ENCODE peak calls at places on chromosomes 6 and 20, in six cellular contexts. One of them, this sample, is unnamed.
A peak's percentile ranks its signal among the peaks of the same experiment; 100 is the strongest.

GRCh38 chr6:9699890-9700289 is 715.0 kb downstream of the TFAP2A start:
- DNase-seq in psoas muscle: no peak
- DNase-seq in K562: no peak
- DNase-seq in fibroblast of lung: no peak
- DNase-seq in heart right ventricle: no peak
- DNase-seq in HCT116: no peak
- DNase-seq in this sample: no peak

GRCh38 chr6:112912351-112913101 is 565.4 kb downstream of the RFPL4B start:
- DNase-seq in psoas muscle: no peak
- DNase-seq in K562: no peak
- DNase-seq in fibroblast of lung: peak; percentile 46
- DNase-seq in heart right ventricle: no peak
- DNase-seq in HCT116: no peak
- DNase-seq in this sample: no peak

GRCh38 chr6:33794910-33795615 is 6.1 kb upstream of the LEMD2 start:
- DNase-seq in psoas muscle: no peak
- DNase-seq in K562: peak; percentile 38
- DNase-seq in fibroblast of lung: no peak
- DNase-seq in heart right ventricle: no peak
- DNase-seq in HCT116: no peak
- DNase-seq in this sample: no peak

GRCh38 chr6:51025082-51025777 is 206.6 kb downstream of the TFAP2B start:
- DNase-seq in psoas muscle: peak; percentile 19
- DNase-seq in K562: peak; percentile 54
- DNase-seq in fibroblast of lung: no peak
- DNase-seq in heart right ventricle: no peak
- DNase-seq in HCT116: no peak
- DNase-seq in this sample: peak; percentile 55

GRCh38 chr6:1062786-1063545 is 248.9 kb upstream of the FOXQ1 start:
- DNase-seq in psoas muscle: no peak
- DNase-seq in K562: no peak
- DNase-seq in fibroblast of lung: no peak
- DNase-seq in heart right ventricle: no peak
- DNase-seq in HCT116: no peak
- DNase-seq in this sample: no peak

GRCh38 chr20:43731469-43731868 is 4.7 kb upstream of the GTSF1L start:
- DNase-seq in psoas muscle: no peak
- DNase-seq in K562: peak; percentile 52
- DNase-seq in fibroblast of lung: peak; percentile 82
- DNase-seq in heart right ventricle: no peak
- DNase-seq in HCT116: no peak
- DNase-seq in this sample: no peak

GRCh38 chr6:164168595-164168994 is 754.1 kb downstream of the QKI start:
- DNase-seq in psoas muscle: no peak
- DNase-seq in K562: no peak
- DNase-seq in fibroblast of lung: no peak
- DNase-seq in heart right ventricle: no peak
- DNase-seq in HCT116: no peak
- DNase-seq in this sample: no peak

GRCh38 chr6:109978174-109979032 is at the start of gene GPR6:
- DNase-seq in psoas muscle: peak; percentile 60
- DNase-seq in K562: peak; percentile 60
- DNase-seq in fibroblast of lung: peak; percentile 48
- DNase-seq in heart right ventricle: peak; percentile 70
- DNase-seq in HCT116: no peak
- DNase-seq in this sample: no peak

GRCh38 chr6:45457141-45457540 is 79.4 kb upstream of the SUPT3H start:
- DNase-seq in psoas muscle: no peak
- DNase-seq in K562: no peak
- DNase-seq in fibroblast of lung: no peak
- DNase-seq in heart right ventricle: no peak
- DNase-seq in HCT116: no peak
- DNase-seq in this sample: no peak

GRCh38 chr6:145274083-145274482 is 461.2 kb downstream of the EPM2A start:
- DNase-seq in psoas muscle: no peak
- DNase-seq in K562: no peak
- DNase-seq in fibroblast of lung: no peak
- DNase-seq in heart right ventricle: no peak
- DNase-seq in HCT116: no peak
- DNase-seq in this sample: no peak

GRCh38 chr20:4563534-4563933 is 158.2 kb upstream of the PRND start:
- DNase-seq in psoas muscle: no peak
- DNase-seq in K562: peak; percentile 12
- DNase-seq in fibroblast of lung: peak; percentile 73
- DNase-seq in heart right ventricle: no peak
- DNase-seq in HCT116: no peak
- DNase-seq in this sample: no peak

GRCh38 chr6:145044606-145045275 is 690.6 kb downstream of the EPM2A start:
- DNase-seq in psoas muscle: no peak
- DNase-seq in K562: no peak
- DNase-seq in fibroblast of lung: peak; percentile 75
- DNase-seq in heart right ventricle: no peak
- DNase-seq in HCT116: no peak
- DNase-seq in this sample: no peak

GRCh38 chr6:100472674-100473073 is 8.0 kb upstream of the SIM1 start:
- DNase-seq in psoas muscle: no peak
- DNase-seq in K562: no peak
- DNase-seq in fibroblast of lung: no peak
- DNase-seq in heart right ventricle: no peak
- DNase-seq in HCT116: no peak
- DNase-seq in this sample: peak; percentile 65

GRCh38 chr20:62617711-62618483 is 24.4 kb upstream of the SLCO4A1 start:
- DNase-seq in psoas muscle: peak; percentile 81
- DNase-seq in K562: no peak
- DNase-seq in fibroblast of lung: no peak
- DNase-seq in heart right ventricle: peak; percentile 74
- DNase-seq in HCT116: no peak
- DNase-seq in this sample: no peak

GRCh38 chr20:19921349-19921793 is 95.8 kb upstream of the NAA20 start:
- DNase-seq in psoas muscle: peak; percentile 56
- DNase-seq in K562: no peak
- DNase-seq in fibroblast of lung: no peak
- DNase-seq in heart right ventricle: peak; percentile 32
- DNase-seq in HCT116: no peak
- DNase-seq in this sample: no peak

GRCh38 chr6:164133095-164133494 is 718.6 kb downstream of the QKI start:
- DNase-seq in psoas muscle: no peak
- DNase-seq in K562: no peak
- DNase-seq in fibroblast of lung: no peak
- DNase-seq in heart right ventricle: no peak
- DNase-seq in HCT116: peak; percentile 0
- DNase-seq in this sample: no peak

GRCh38 chr6:143673638-143674037 is 4.1 kb upstream of the PHACTR2 start:
- DNase-seq in psoas muscle: no peak
- DNase-seq in K562: no peak
- DNase-seq in fibroblast of lung: no peak
- DNase-seq in heart right ventricle: no peak
- DNase-seq in HCT116: peak; percentile 68
- DNase-seq in this sample: peak; percentile 61

GRCh38 chr20:59933296-59933848 is at the start of gene SYCP2:
- DNase-seq in psoas muscle: peak; percentile 86
- DNase-seq in K562: peak; percentile 92
- DNase-seq in fibroblast of lung: peak; percentile 28
- DNase-seq in heart right ventricle: peak; percentile 76
- DNase-seq in HCT116: no peak
- DNase-seq in this sample: no peak

GRCh38 chr6:5671604-5672559 is 334.8 kb downstream of the NRN1 start:
- DNase-seq in psoas muscle: peak; percentile 56
- DNase-seq in K562: no peak
- DNase-seq in fibroblast of lung: no peak
- DNase-seq in heart right ventricle: no peak
- DNase-seq in HCT116: no peak
- DNase-seq in this sample: no peak

GRCh38 chr6:30725713-30726505 is 5.8 kb downstream of the TUBB start:
- DNase-seq in psoas muscle: no peak
- DNase-seq in K562: no peak
- DNase-seq in fibroblast of lung: peak; percentile 46
- DNase-seq in heart right ventricle: no peak
- DNase-seq in HCT116: no peak
- DNase-seq in this sample: no peak

GRCh38 chr20:41242807-41243206 is 74.7 kb downstream of the ZHX3 start:
- DNase-seq in psoas muscle: no peak
- DNase-seq in K562: no peak
- DNase-seq in fibroblast of lung: no peak
- DNase-seq in heart right ventricle: no peak
- DNase-seq in HCT116: no peak
- DNase-seq in this sample: no peak

GRCh38 chr20:41247523-41248370 is 69.8 kb downstream of the ZHX3 start:
- DNase-seq in psoas muscle: no peak
- DNase-seq in K562: no peak
- DNase-seq in fibroblast of lung: no peak
- DNase-seq in heart right ventricle: no peak
- DNase-seq in HCT116: no peak
- DNase-seq in this sample: no peak

GRCh38 chr20:41242352-41242751 is 75.2 kb downstream of the ZHX3 start:
- DNase-seq in psoas muscle: no peak
- DNase-seq in K562: no peak
- DNase-seq in fibroblast of lung: no peak
- DNase-seq in heart right ventricle: no peak
- DNase-seq in HCT116: no peak
- DNase-seq in this sample: no peak

GRCh38 chr20:41248371-41249024 is 69.0 kb downstream of the ZHX3 start:
- DNase-seq in psoas muscle: no peak
- DNase-seq in K562: no peak
- DNase-seq in fibroblast of lung: peak; percentile 97
- DNase-seq in heart right ventricle: no peak
- DNase-seq in HCT116: no peak
- DNase-seq in this sample: peak; percentile 71

GRCh38 chr20:41245086-41245707 is 72.3 kb downstream of the ZHX3 start:
- DNase-seq in psoas muscle: no peak
- DNase-seq in K562: no peak
- DNase-seq in fibroblast of lung: peak; percentile 52
- DNase-seq in heart right ventricle: no peak
- DNase-seq in HCT116: no peak
- DNase-seq in this sample: no peak
- TF ChIP-seq CTCF in psoas muscle: peak; percentile 25
- TF ChIP-seq CTCF in K562: no peak
- TF ChIP-seq CTCF in fibroblast of lung: peak; percentile 26
- TF ChIP-seq CTCF in heart right ventricle: peak; percentile 46
- TF ChIP-seq CTCF in HCT116: no peak
- TF ChIP-seq CTCF in this sample: peak; percentile 1

DNA sequence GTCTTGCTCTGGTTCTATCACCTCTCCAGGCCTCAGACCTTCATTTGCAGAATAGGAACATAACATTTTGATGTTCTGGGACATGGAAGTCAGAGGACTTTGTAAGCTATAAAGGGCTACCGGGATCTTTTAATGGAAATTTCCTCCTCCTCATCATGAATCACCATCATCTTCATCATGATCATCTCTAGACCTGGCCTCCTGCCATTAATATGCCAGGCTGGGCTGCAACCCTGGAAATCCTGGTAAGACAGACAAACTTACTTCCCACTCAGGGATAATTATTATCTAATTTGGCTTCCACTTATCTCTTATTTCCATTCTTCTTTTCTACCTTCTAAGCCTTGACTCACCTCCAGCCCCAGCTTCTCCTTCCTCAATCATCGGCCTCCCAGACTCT is 41.0 kb upstream of the MRPS18A start:
- DNase-seq in psoas muscle: no peak
- DNase-seq in K562: no peak
- DNase-seq in fibroblast of lung: no peak
- DNase-seq in heart right ventricle: no peak
- DNase-seq in HCT116: no peak
- DNase-seq in this sample: no peak
- H3K36me3 ChIP-seq in psoas muscle: no peaks in the 10 kb centered on the region
- H3K36me3 ChIP-seq in K562: no peaks in the 10 kb centered on the region
- H3K36me3 ChIP-seq in fibroblast of lung: no peaks in the 10 kb centered on the region
- H3K36me3 ChIP-seq in heart right ventricle: no peaks in the 10 kb centered on the region
- H3K36me3 ChIP-seq in HCT116: no peaks in the 10 kb centered on the region
- H3K36me3 ChIP-seq in this sample: no peaks in the 10 kb centered on the region

DNA sequence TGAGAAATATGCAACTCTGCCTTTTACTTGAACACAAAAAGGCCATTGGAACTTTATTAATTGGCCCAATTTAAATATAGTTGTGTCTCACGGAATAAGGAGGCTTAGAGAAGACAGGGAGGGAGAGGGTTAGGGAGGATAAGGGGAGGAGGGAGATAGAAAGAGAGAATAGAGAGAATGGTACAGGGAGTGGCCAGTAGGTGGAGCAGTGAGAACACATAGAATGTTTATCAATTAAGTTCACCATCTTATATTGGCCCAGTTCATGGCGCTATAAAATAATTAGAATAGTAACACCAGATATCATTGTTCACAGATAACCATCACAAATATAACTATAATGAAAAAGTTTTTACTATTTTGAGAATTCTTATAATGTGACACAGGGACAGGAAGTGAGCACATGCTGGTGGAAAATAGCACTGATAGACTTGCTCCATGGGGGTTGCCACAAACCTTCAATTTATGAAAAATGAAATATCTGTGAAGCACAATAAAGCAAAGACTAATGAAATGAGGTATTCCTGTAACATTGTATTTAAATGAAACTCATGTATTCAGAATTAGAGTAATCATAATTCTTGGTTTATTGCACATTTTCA is 374.1 kb upstream of the MANEA start:
- DNase-seq in psoas muscle: no peak
- DNase-seq in K562: peak; percentile 27
- DNase-seq in fibroblast of lung: peak; percentile 65
- DNase-seq in heart right ventricle: no peak
- DNase-seq in HCT116: peak; percentile 23
- DNase-seq in this sample: no peak
- TF ChIP-seq CTCF in psoas muscle: peak; percentile 39
- TF ChIP-seq CTCF in K562: peak; percentile 32
- TF ChIP-seq CTCF in fibroblast of lung: peak; percentile 80
- TF ChIP-seq CTCF in heart right ventricle: peak; percentile 37
- TF ChIP-seq CTCF in HCT116: peak; percentile 11
- TF ChIP-seq CTCF in this sample: peak; percentile 74

GRCh38 chr20:5977975-5978374 is 27.5 kb downstream of the MCM8 start:
- DNase-seq in psoas muscle: no peak
- DNase-seq in K562: no peak
- DNase-seq in fibroblast of lung: no peak
- DNase-seq in heart right ventricle: no peak
- DNase-seq in HCT116: no peak
- DNase-seq in this sample: no peak

GRCh38 chr20:5974531-5974930 is 24.1 kb downstream of the MCM8 start:
- DNase-seq in psoas muscle: no peak
- DNase-seq in K562: no peak
- DNase-seq in fibroblast of lung: no peak
- DNase-seq in heart right ventricle: no peak
- DNase-seq in HCT116: no peak
- DNase-seq in this sample: no peak

GRCh38 chr20:5973971-5974370 is 23.5 kb downstream of the MCM8 start:
- DNase-seq in psoas muscle: no peak
- DNase-seq in K562: no peak
- DNase-seq in fibroblast of lung: no peak
- DNase-seq in heart right ventricle: no peak
- DNase-seq in HCT116: no peak
- DNase-seq in this sample: no peak

GRCh38 chr20:5977223-5977622 is 26.8 kb downstream of the MCM8 start:
- DNase-seq in psoas muscle: no peak
- DNase-seq in K562: no peak
- DNase-seq in fibroblast of lung: no peak
- DNase-seq in heart right ventricle: no peak
- DNase-seq in HCT116: no peak
- DNase-seq in this sample: no peak

DNA sequence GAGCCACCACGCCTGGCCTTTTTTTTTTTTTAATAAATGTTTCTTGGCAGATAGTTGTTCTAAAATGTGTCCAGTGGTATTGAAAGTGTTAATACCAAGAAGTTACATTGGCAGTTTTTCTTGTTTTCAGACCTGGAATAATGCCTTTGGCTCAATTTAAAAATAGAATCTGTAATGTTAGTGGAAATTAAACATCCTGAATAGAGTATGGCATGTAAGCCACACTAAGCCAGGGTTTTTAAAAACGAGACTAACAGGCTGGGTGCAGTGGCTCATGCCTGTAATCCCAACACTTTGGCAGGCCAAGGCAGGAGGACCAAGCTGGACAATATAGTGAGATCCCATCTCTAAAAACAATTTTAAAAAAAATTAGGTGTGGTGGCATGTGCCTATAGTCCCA is 25.3 kb downstream of the MCM8 start:
- DNase-seq in psoas muscle: no peak
- DNase-seq in K562: no peak
- DNase-seq in fibroblast of lung: no peak
- DNase-seq in heart right ventricle: no peak
- DNase-seq in HCT116: no peak
- DNase-seq in this sample: no peak
- H3K36me3 ChIP-seq in psoas muscle: peaks cover 2% of the 10 kb centered on the region
- H3K36me3 ChIP-seq in K562: peaks cover 62% of the 10 kb centered on the region
- H3K36me3 ChIP-seq in fibroblast of lung: no peaks in the 10 kb centered on the region
- H3K36me3 ChIP-seq in heart right ventricle: peaks cover 44% of the 10 kb centered on the region
- H3K36me3 ChIP-seq in HCT116: peaks cover 13% of the 10 kb centered on the region
- H3K36me3 ChIP-seq in this sample: peaks cover 1% of the 10 kb centered on the region